ENCODE peak calls at places on chromosomes 5 and 9, in six cellular contexts. Z, X, L, R, P and J are unnamed samples.

GRCh38 chr9:6576930-6577329 is 68.6 kb downstream of the GLDC start:
- DNase-seq in Z (no peak), X (no peak), L (no peak), R (no peak), P (no peak), J (no peak)

GRCh38 chr9:38700695-38701094 is 19.2 kb downstream of the FAM240B start:
- DNase-seq in Z (no peak), X (peak), L (no peak), R (no peak), P (no peak), J (no peak)

GRCh38 chr5:151075698-151076331 is 5.0 kb downstream of the TNIP1 start:
- DNase-seq in Z (no peak), X (peak), L (no peak), R (no peak), P (no peak), J (no peak)

GRCh38 chr5:122292357-122292756 is 19.7 kb upstream of the SNCAIP start:
- DNase-seq in Z (no peak), X (no peak), L (no peak), R (no peak), P (no peak), J (no peak)

GRCh38 chr9:3528466-3528865 is 2.7 kb upstream of the RFX3 start:
- DNase-seq in Z (peak), X (no peak), L (no peak), R (no peak), P (peak), J (peak)

GRCh38 chr5:141484499-141485304 is at the start of gene PCDHGC4:
- DNase-seq in Z (no peak), X (no peak), L (no peak), R (no peak), P (no peak), J (no peak)

GRCh38 chr9:89226076-89226475 is 47.5 kb upstream of the SHC3 start:
- DNase-seq in Z (no peak), X (no peak), L (no peak), R (no peak), P (no peak), J (no peak)

GRCh38 chr5:156399323-156399722 is 72.4 kb downstream of the SGCD start:
- DNase-seq in Z (no peak), X (no peak), L (no peak), R (no peak), P (no peak), J (no peak)

GRCh38 chr9:93456504-93456903 is 3.1 kb upstream of the FAM120AOS start:
- DNase-seq in Z (no peak), X (no peak), L (no peak), R (no peak), P (no peak), J (no peak)